ENCODE peak calls at places on chromosomes 7 and 10, in nine cellular contexts. R, X, I, O, M, Z, H, F and W are unnamed samples.

GRCh38 chr7:134710854-134711624 is 64.4 kb downstream of the BPGM start:
- DNase-seq in O (no peak), X (no peak), H (no peak), F (no peak), R (no peak), M (no peak), Z (no peak), I (no peak), W (no peak)

GRCh38 chr10:20100157-20100556 is 283.9 kb downstream of the PLXDC2 start:
- DNase-seq in H (no peak), O (no peak), F (no peak), Z (no peak), I (peak), R (no peak), X (no peak), M (no peak), W (no peak)

GRCh38 chr10:61628875-61629513 is 33.7 kb upstream of the CABCOCO1 start:
- DNase-seq in M (no peak), F (no peak), X (peak), R (no peak), I (peak), O (no peak), Z (no peak), H (no peak), W (no peak)

GRCh38 chr7:1956141-1956540 is 276.6 kb downstream of the MAD1L1 start:
- DNase-seq in I (no peak), H (no peak), F (no peak), M (no peak), O (no peak), R (no peak), X (no peak), Z (peak), W (no peak)

GRCh38 chr7:39595102-39595620 is 28.2 kb upstream of the RALA start:
- DNase-seq in R (no peak), X (no peak), O (no peak), I (no peak), H (no peak), F (no peak), M (no peak), Z (no peak), W (no peak)

GRCh38 chr7:25858562-25859411 is 293.2 kb upstream of the NFE2L3 start:
- DNase-seq in O (no peak), I (no peak), F (no peak), X (no peak), Z (no peak), H (no peak), M (no peak), R (no peak), W (no peak)

GRCh38 chr7:101171442-101171837 is 6.1 kb upstream of the VGF start:
- DNase-seq in Z (no peak), F (no peak), I (no peak), R (no peak), H (no peak), X (no peak), O (no peak), M (no peak), W (no peak)

GRCh38 chr7:36287371-36288241 is 102.1 kb upstream of the ANLN start:
- DNase-seq in F (no peak), X (no peak), I (peak), Z (peak), O (peak), M (no peak), R (no peak), H (no peak), W (no peak)

GRCh38 chr10:82394122-82394521 is 519.1 kb downstream of the NRG3 start:
- DNase-seq in F (no peak), O (peak), I (no peak), M (no peak), Z (no peak), H (no peak), R (no peak), X (no peak), W (no peak)

GRCh38 chr7:109062798-109063197 is 493.1 kb downstream of the DNAJB9 start:
- DNase-seq in M (no peak), O (no peak), F (no peak), X (no peak), Z (no peak), R (no peak), I (no peak), H (no peak), W (no peak)

GRCh38 chr7:6440381-6440780 is 7.4 kb downstream of the DAGLB start:
- DNase-seq in F (no peak), M (no peak), O (no peak), Z (no peak), X (no peak), I (no peak), H (no peak), R (no peak), W (no peak)

GRCh38 chr7:16934947-16935742 is 53.4 kb upstream of the AGR3 start:
- DNase-seq in O (no peak), F (no peak), X (no peak), H (no peak), M (no peak), Z (no peak), R (peak), I (peak), W (no peak)

GRCh38 chr10:105585753-105586152 is 944.7 kb downstream of the SORCS3 start:
- DNase-seq in M (no peak), H (no peak), F (no peak), O (no peak), I (peak), X (no peak), Z (no peak), R (no peak), W (no peak)

GRCh38 chr10:88347597-88348304 is 235.4 kb downstream of the RNLS start:
- DNase-seq in F (no peak), I (no peak), M (no peak), R (no peak), H (no peak), O (no peak), X (no peak), Z (no peak), W (no peak)

GRCh38 chr10:79608505-79609375 is 2.0 kb upstream of the SFTPA1 start:
- DNase-seq in I (peak), R (peak), H (no peak), F (no peak), X (no peak), O (peak), M (no peak), Z (no peak), W (no peak)

GRCh38 chr7:28700084-28700483 is 258.0 kb downstream of the TRIL start:
- DNase-seq in R (no peak), Z (no peak), O (no peak), I (no peak), H (no peak), F (no peak), X (no peak), M (no peak), W (no peak)

GRCh38 chr7:24283900-24284698 is at the start of gene NPY:
- DNase-seq in F (no peak), X (no peak), R (no peak), Z (peak), O (no peak), H (no peak), I (no peak), M (no peak), W (no peak)

DNA sequence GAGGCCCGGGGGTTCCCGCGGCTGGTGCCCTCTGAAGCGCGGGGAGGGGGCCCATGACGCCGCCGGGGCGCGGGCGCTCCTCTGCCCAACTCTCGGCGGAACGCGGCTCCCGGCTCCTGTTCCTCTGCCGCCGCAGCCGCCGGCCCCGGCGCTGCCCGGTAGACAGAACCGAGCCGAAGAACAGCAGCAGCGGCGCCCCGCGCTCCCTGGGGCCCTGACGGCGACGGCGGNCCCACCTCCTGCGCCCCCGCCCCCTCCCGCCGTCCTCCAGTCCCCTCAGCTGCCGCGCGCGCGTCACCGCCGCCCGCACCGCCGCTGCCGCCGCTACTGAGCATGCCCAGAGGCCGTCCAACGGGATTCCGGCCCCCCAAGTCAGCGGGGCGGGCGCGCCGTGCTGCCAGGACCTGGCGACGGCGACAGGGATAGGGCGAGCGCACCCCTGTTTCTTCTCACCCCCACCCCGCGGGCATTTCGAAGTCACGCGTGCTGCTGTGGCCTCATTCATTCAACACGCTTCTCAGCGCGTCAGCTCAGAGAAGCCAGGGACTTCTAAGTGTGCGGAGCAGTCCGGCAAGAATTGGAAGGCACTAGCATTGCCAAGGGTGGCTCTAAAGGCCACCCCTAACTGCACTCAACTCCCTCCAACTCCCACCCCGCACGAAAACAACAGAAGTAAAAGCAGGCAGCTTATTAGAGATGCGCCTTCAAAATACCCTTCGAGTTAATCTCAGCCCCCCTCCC is at the start of gene IPMK:
- DNase-seq in X (peak), R (peak), F (peak), M (peak), H (peak), Z (peak), O (peak), I (peak), W (peak)
- TF ChIP-seq POLR2A in X (peak), R (peak), F (no peak), M (peak), H (peak), Z (peak), O (peak), I (peak), W (peak)

GRCh38 chr10:115903845-115904244 is 369.2 kb downstream of the GFRA1 start:
- DNase-seq in H (no peak), I (no peak), O (no peak), F (no peak), X (no peak), R (no peak), M (no peak), Z (no peak), W (no peak)
- TF ChIP-seq CTCF in H (no peak), I (no peak), O (no peak), F (no peak), X (no peak), R (no peak), M (no peak), Z (no peak), W (no peak)

DNA sequence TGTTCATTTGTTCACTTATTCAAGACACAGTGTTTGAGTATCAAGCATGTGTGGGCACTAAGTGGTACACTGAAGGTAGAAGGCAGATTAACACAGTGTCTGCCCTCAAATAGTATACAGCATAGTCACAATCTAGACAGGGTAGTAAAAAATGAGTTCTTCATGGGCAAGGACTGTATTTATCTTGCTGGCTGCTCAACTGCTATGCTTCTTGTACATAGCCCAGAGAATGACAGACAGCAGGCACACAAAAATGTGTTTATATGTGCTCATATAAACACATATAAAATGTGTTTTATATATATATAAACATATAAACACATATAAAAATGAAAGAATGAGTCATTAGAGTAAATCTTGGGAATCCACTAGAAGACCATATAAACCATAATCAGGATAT is 43.1 kb downstream of the TFEC start:
- DNase-seq in F (no peak), O (no peak), M (no peak), H (no peak), X (no peak), I (no peak), R (no peak), Z (no peak), W (no peak)
- H3K27ac ChIP-seq in F (no peak), O (no peak), M (no peak), H (no peak), X (no peak), I (no peak), R (no peak), Z (no peak), W (no peak)

GRCh38 chr10:102835007-102835482 is 2.2 kb downstream of the CYP17A1 start:
- DNase-seq in H (peak), O (peak), M (peak), I (peak), F (peak), R (peak), Z (peak), X (peak), W (peak)
- TF ChIP-seq POLR2A in H (no peak), O (no peak), M (no peak), I (no peak), F (no peak), R (no peak), Z (no peak), X (no peak), W (no peak)

GRCh38 chr7:87507446-87507845 is 32.0 kb upstream of the ABCB4 start:
- DNase-seq in H (no peak), O (no peak), X (no peak), I (peak), R (no peak), F (no peak), Z (no peak), M (no peak), W (peak)
- TF ChIP-seq CTCF in H (no peak), O (no peak), X (no peak), I (peak), R (peak), F (no peak), Z (no peak), M (no peak), W (peak)

DNA sequence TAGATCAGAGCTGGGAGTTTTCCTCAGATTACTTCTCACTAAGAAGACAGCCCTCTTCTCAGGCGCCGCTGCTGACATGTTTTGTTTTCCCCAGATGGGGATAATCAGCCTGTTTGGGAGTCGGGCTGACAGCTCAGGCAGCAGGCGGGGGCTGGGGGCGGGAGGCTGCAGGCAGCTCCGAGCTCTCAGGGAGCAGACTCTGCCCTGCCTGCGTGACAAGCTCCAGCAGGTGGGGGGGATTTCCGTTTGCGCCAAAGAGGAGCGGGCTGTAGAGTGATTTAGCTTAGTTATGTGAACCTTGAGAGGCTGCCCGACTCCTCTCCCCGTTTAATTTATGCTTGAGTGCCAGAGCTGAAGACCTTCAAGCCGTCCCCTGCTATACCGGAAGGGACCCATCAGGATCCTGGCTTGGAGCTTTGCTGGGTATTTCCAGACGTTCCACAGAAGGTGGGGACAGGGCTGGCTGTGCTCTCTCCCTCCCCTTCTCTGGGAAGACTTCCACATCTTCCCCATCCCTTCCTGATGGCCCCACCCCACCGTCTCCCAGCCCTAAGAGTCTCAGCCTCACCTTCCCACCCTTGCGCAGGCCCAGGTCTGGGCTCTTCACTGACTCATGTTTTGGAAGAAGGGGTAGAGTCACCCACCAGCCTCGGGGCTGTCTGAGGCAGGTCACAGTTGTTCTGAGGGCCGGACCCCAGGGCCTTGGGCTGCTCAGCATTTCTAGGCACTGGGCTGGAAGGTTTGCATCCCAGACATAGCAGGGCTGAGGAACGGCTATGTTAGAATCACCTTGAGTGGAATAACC is 24.7 kb upstream of the ADCYAP1R1 start:
- DNase-seq in H (no peak), I (no peak), O (no peak), M (no peak), Z (peak), R (no peak), F (no peak), X (peak), W (peak)
- H3K27ac ChIP-seq in H (no peak), I (no peak), O (no peak), M (no peak), Z (peak), R (no peak), F (no peak), X (peak), W (no peak)